ENCODE peak calls at places on chromosomes 2 and 18, in nine cellular contexts. W, H, V, Y, I, T, Z, Q and F are unnamed samples.

GRCh38 chr2:190425883-190426658 is 17.9 kb downstream of the MFSD6 start:
- DNase-seq in Q (no peak), Z (no peak), V (no peak), T (no peak), W (no peak), Y (no peak), I (no peak), H (no peak), F (no peak)

GRCh38 chr2:200439981-200440380 is 69.9 kb downstream of the KCTD18 start:
- DNase-seq in I (no peak), W (no peak), V (no peak), H (no peak), Q (no peak), Y (no peak), Z (no peak), T (no peak), F (no peak)

GRCh38 chr2:31467426-31467825 is 52.9 kb upstream of the XDH start:
- DNase-seq in H (no peak), T (no peak), Z (no peak), Y (no peak), Q (no peak), I (no peak), W (no peak), V (no peak), F (no peak)

GRCh38 chr2:232611559-232612218 is 21.7 kb upstream of the EFHD1 start:
- DNase-seq in Q (peak; percentile 70), I (peak; percentile 79), Z (peak; percentile 36), T (peak; percentile 24), Y (peak; percentile 54), V (peak; percentile 66), H (peak; percentile 91), W (no peak), F (peak; percentile 79)

GRCh38 chr18:9454061-9454703 is 21.1 kb upstream of the RALBP1 start:
- DNase-seq in I (no peak), W (no peak), V (no peak), Y (no peak), H (no peak), Z (no peak), T (no peak), Q (no peak), F (no peak)

GRCh38 chr18:68507781-68508180 is 207.1 kb downstream of the TMX3 start:
- DNase-seq in Z (no peak), V (no peak), I (no peak), H (no peak), Y (no peak), Q (no peak), T (no peak), W (no peak), F (no peak)

GRCh38 chr2:118202707-118203303 is 114.5 kb downstream of the INSIG2 start:
- DNase-seq in I (peak; percentile 71), V (peak; percentile 56), W (no peak), Z (peak; percentile 61), H (no peak), Q (peak; percentile 24), Y (peak; percentile 34), T (no peak), F (no peak)

GRCh38 chr18:46061387-46061786 is 10.7 kb downstream of the PSTPIP2 start:
- DNase-seq in I (no peak), Q (no peak), H (no peak), W (no peak), T (no peak), V (no peak), Y (no peak), Z (peak; percentile 75), F (no peak)

GRCh38 chr2:203126971-203127370 is 111.8 kb upstream of the CYP20A1 start:
- DNase-seq in Y (no peak), Q (no peak), W (no peak), V (no peak), I (no peak), T (no peak), Z (no peak), H (no peak), F (no peak)